ENCODE peak calls at places on chromosomes 1 and 21, in five cellular contexts. One of them, this sample, is unnamed.

GRCh38 chr1:94679336-94680007 is 137.9 kb upstream of the F3 start:
- DNase-seq in amygdala: no peak
- DNase-seq in activated CD8-positive, alpha-beta T cell treated with anti-CD3 and anti-CD28 coated beads for 36 hours: no peak
- DNase-seq in HT-29: no peak
- DNase-seq in fibroblast of lung: peak; percentile 46
- DNase-seq in this sample: no peak

GRCh38 chr1:99707535-99708142 is 58.8 kb downstream of the FRRS1 start:
- DNase-seq in activated CD8-positive, alpha-beta T cell treated with anti-CD3 and anti-CD28 coated beads for 36 hours: peak; percentile 82
- DNase-seq in HT-29: peak; percentile 80
- DNase-seq in amygdala: peak; percentile 22
- DNase-seq in fibroblast of lung: peak; percentile 49
- DNase-seq in this sample: no peak

GRCh38 chr1:19350566-19350965 is 38.4 kb downstream of the SLC66A1 start:
- DNase-seq in activated CD8-positive, alpha-beta T cell treated with anti-CD3 and anti-CD28 coated beads for 36 hours: no peak
- DNase-seq in fibroblast of lung: no peak
- DNase-seq in HT-29: no peak
- DNase-seq in amygdala: no peak
- DNase-seq in this sample: no peak

GRCh38 chr1:1421147-1421906 is at the start of gene ANKRD65:
- DNase-seq in activated CD8-positive, alpha-beta T cell treated with anti-CD3 and anti-CD28 coated beads for 36 hours: no peak
- DNase-seq in amygdala: peak; percentile 57
- DNase-seq in HT-29: no peak
- DNase-seq in fibroblast of lung: no peak
- DNase-seq in this sample: peak; percentile 47

GRCh38 chr21:28991861-28992525 is 684 bp downstream of the LTN1 start:
- DNase-seq in activated CD8-positive, alpha-beta T cell treated with anti-CD3 and anti-CD28 coated beads for 36 hours: no peak
- DNase-seq in amygdala: no peak
- DNase-seq in fibroblast of lung: no peak
- DNase-seq in HT-29: no peak
- DNase-seq in this sample: no peak

GRCh38 chr1:206809504-206810084 is 37.3 kb upstream of the IL10 start:
- DNase-seq in activated CD8-positive, alpha-beta T cell treated with anti-CD3 and anti-CD28 coated beads for 36 hours: peak; percentile 67
- DNase-seq in fibroblast of lung: peak; percentile 35
- DNase-seq in HT-29: peak; percentile 35
- DNase-seq in amygdala: no peak
- DNase-seq in this sample: peak; percentile 78

GRCh38 chr1:22745675-22746585 is 35.3 kb downstream of the EPHB2 start:
- DNase-seq in fibroblast of lung: peak; percentile 85
- DNase-seq in HT-29: peak; percentile 16
- DNase-seq in activated CD8-positive, alpha-beta T cell treated with anti-CD3 and anti-CD28 coated beads for 36 hours: no peak
- DNase-seq in amygdala: no peak
- DNase-seq in this sample: no peak

GRCh38 chr1:88035578-88035977 is 648.5 kb upstream of the PKN2 start:
- DNase-seq in activated CD8-positive, alpha-beta T cell treated with anti-CD3 and anti-CD28 coated beads for 36 hours: no peak
- DNase-seq in HT-29: no peak
- DNase-seq in amygdala: no peak
- DNase-seq in fibroblast of lung: no peak
- DNase-seq in this sample: no peak

GRCh38 chr1:92465256-92465647 is 21.5 kb downstream of the GFI1 start:
- DNase-seq in activated CD8-positive, alpha-beta T cell treated with anti-CD3 and anti-CD28 coated beads for 36 hours: no peak
- DNase-seq in HT-29: no peak
- DNase-seq in amygdala: no peak
- DNase-seq in fibroblast of lung: no peak
- DNase-seq in this sample: no peak

GRCh38 chr1:6646499-6647148 is 22.0 kb downstream of the THAP3 start:
- DNase-seq in activated CD8-positive, alpha-beta T cell treated with anti-CD3 and anti-CD28 coated beads for 36 hours: peak; percentile 33
- DNase-seq in fibroblast of lung: peak; percentile 37
- DNase-seq in amygdala: no peak
- DNase-seq in HT-29: peak; percentile 55
- DNase-seq in this sample: peak; percentile 61

GRCh38 chr1:53062731-53063591 is 948 bp downstream of the PODN start:
- DNase-seq in amygdala: no peak
- DNase-seq in activated CD8-positive, alpha-beta T cell treated with anti-CD3 and anti-CD28 coated beads for 36 hours: no peak
- DNase-seq in fibroblast of lung: no peak
- DNase-seq in HT-29: no peak
- DNase-seq in this sample: no peak

GRCh38 chr1:25642710-25643109 is 26.1 kb downstream of the MAN1C1 start:
- DNase-seq in fibroblast of lung: peak; percentile 44
- DNase-seq in amygdala: no peak
- DNase-seq in HT-29: no peak
- DNase-seq in activated CD8-positive, alpha-beta T cell treated with anti-CD3 and anti-CD28 coated beads for 36 hours: peak; percentile 90
- DNase-seq in this sample: peak; percentile 88

GRCh38 chr21:43973634-43973955 is 38.5 kb upstream of the TRAPPC10 start:
- DNase-seq in activated CD8-positive, alpha-beta T cell treated with anti-CD3 and anti-CD28 coated beads for 36 hours: no peak
- DNase-seq in fibroblast of lung: no peak
- DNase-seq in HT-29: no peak
- DNase-seq in amygdala: no peak
- DNase-seq in this sample: no peak

GRCh38 chr1:163202833-163203451 is at the start of gene RGS5:
- DNase-seq in HT-29: no peak
- DNase-seq in activated CD8-positive, alpha-beta T cell treated with anti-CD3 and anti-CD28 coated beads for 36 hours: no peak
- DNase-seq in fibroblast of lung: peak; percentile 74
- DNase-seq in amygdala: no peak
- DNase-seq in this sample: no peak

GRCh38 chr1:153548722-153549695 is at the start of gene S100A3:
- DNase-seq in amygdala: no peak
- DNase-seq in activated CD8-positive, alpha-beta T cell treated with anti-CD3 and anti-CD28 coated beads for 36 hours: no peak
- DNase-seq in fibroblast of lung: peak; percentile 90
- DNase-seq in HT-29: peak; percentile 45
- DNase-seq in this sample: no peak

GRCh38 chr1:211393203-211393602 is 66.6 kb downstream of the TRAF5 start:
- DNase-seq in fibroblast of lung: no peak
- DNase-seq in activated CD8-positive, alpha-beta T cell treated with anti-CD3 and anti-CD28 coated beads for 36 hours: no peak
- DNase-seq in amygdala: no peak
- DNase-seq in HT-29: no peak
- DNase-seq in this sample: no peak

GRCh38 chr1:157472302-157472701 is 80.0 kb downstream of the FCRL5 start:
- DNase-seq in fibroblast of lung: no peak
- DNase-seq in activated CD8-positive, alpha-beta T cell treated with anti-CD3 and anti-CD28 coated beads for 36 hours: no peak
- DNase-seq in HT-29: peak; percentile 51
- DNase-seq in amygdala: no peak
- DNase-seq in this sample: no peak

GRCh38 chr1:186950547-186950946 is 121.8 kb downstream of the PLA2G4A start:
- DNase-seq in HT-29: peak; percentile 81
- DNase-seq in fibroblast of lung: peak; percentile 61
- DNase-seq in activated CD8-positive, alpha-beta T cell treated with anti-CD3 and anti-CD28 coated beads for 36 hours: no peak
- DNase-seq in amygdala: no peak
- DNase-seq in this sample: no peak

GRCh38 chr21:35697321-35697808 is 363.0 kb downstream of the SETD4 start:
- DNase-seq in activated CD8-positive, alpha-beta T cell treated with anti-CD3 and anti-CD28 coated beads for 36 hours: peak; percentile 9
- DNase-seq in fibroblast of lung: peak; percentile 46
- DNase-seq in HT-29: no peak
- DNase-seq in amygdala: peak; percentile 18
- DNase-seq in this sample: no peak

GRCh38 chr1:174795806-174796205 is 203.9 kb upstream of the CACYBP start:
- DNase-seq in fibroblast of lung: peak; percentile 78
- DNase-seq in activated CD8-positive, alpha-beta T cell treated with anti-CD3 and anti-CD28 coated beads for 36 hours: no peak
- DNase-seq in amygdala: no peak
- DNase-seq in HT-29: no peak
- DNase-seq in this sample: no peak

GRCh38 chr1:198788561-198789064 is 149.8 kb downstream of the PTPRC start:
- DNase-seq in activated CD8-positive, alpha-beta T cell treated with anti-CD3 and anti-CD28 coated beads for 36 hours: peak; percentile 56
- DNase-seq in HT-29: peak; percentile 42
- DNase-seq in amygdala: no peak
- DNase-seq in fibroblast of lung: peak; percentile 7
- DNase-seq in this sample: peak; percentile 20

GRCh38 chr1:176949033-176949662 is 215.4 kb downstream of the ASTN1 start:
- DNase-seq in fibroblast of lung: peak; percentile 29
- DNase-seq in amygdala: no peak
- DNase-seq in HT-29: peak; percentile 72
- DNase-seq in activated CD8-positive, alpha-beta T cell treated with anti-CD3 and anti-CD28 coated beads for 36 hours: peak; percentile 46
- DNase-seq in this sample: no peak

GRCh38 chr1:93346472-93346991 is 825 bp downstream of the DR1 start:
- DNase-seq in amygdala: no peak
- DNase-seq in activated CD8-positive, alpha-beta T cell treated with anti-CD3 and anti-CD28 coated beads for 36 hours: peak; percentile 58
- DNase-seq in fibroblast of lung: peak; percentile 30
- DNase-seq in HT-29: peak; percentile 62
- DNase-seq in this sample: peak; percentile 2

GRCh38 chr1:113390871-113391642 is 742 bp downstream of the MAGI3 start:
- DNase-seq in amygdala: peak; percentile 38
- DNase-seq in fibroblast of lung: no peak
- DNase-seq in activated CD8-positive, alpha-beta T cell treated with anti-CD3 and anti-CD28 coated beads for 36 hours: peak; percentile 59
- DNase-seq in HT-29: peak; percentile 60
- DNase-seq in this sample: peak; percentile 43

GRCh38 chr1:33578557-33579448 is 106.4 kb downstream of the ZSCAN20 start:
- DNase-seq in fibroblast of lung: no peak
- DNase-seq in activated CD8-positive, alpha-beta T cell treated with anti-CD3 and anti-CD28 coated beads for 36 hours: no peak
- DNase-seq in HT-29: no peak
- DNase-seq in amygdala: no peak
- DNase-seq in this sample: no peak

GRCh38 chr1:235918032-235918431 is 51.3 kb upstream of the LYST start:
- DNase-seq in fibroblast of lung: no peak
- DNase-seq in HT-29: no peak
- DNase-seq in amygdala: no peak
- DNase-seq in activated CD8-positive, alpha-beta T cell treated with anti-CD3 and anti-CD28 coated beads for 36 hours: no peak
- DNase-seq in this sample: no peak

GRCh38 chr1:59738152-59738551 is 76.6 kb upstream of the HOOK1 start:
- DNase-seq in HT-29: peak; percentile 34
- DNase-seq in amygdala: no peak
- DNase-seq in fibroblast of lung: peak; percentile 78
- DNase-seq in activated CD8-positive, alpha-beta T cell treated with anti-CD3 and anti-CD28 coated beads for 36 hours: no peak
- DNase-seq in this sample: no peak

GRCh38 chr1:10074059-10074854 is 41.5 kb downstream of the UBE4B start:
- DNase-seq in amygdala: peak; percentile 13
- DNase-seq in HT-29: no peak
- DNase-seq in fibroblast of lung: peak; percentile 98
- DNase-seq in activated CD8-positive, alpha-beta T cell treated with anti-CD3 and anti-CD28 coated beads for 36 hours: peak; percentile 89
- DNase-seq in this sample: no peak

GRCh38 chr21:41923641-41924342 is 30.0 kb downstream of the C2CD2 start:
- DNase-seq in activated CD8-positive, alpha-beta T cell treated with anti-CD3 and anti-CD28 coated beads for 36 hours: peak; percentile 32
- DNase-seq in HT-29: no peak
- DNase-seq in amygdala: no peak
- DNase-seq in fibroblast of lung: peak; percentile 80
- DNase-seq in this sample: no peak

GRCh38 chr1:38027201-38028104 is 14.9 kb downstream of the UTP11 start:
- DNase-seq in fibroblast of lung: no peak
- DNase-seq in amygdala: no peak
- DNase-seq in activated CD8-positive, alpha-beta T cell treated with anti-CD3 and anti-CD28 coated beads for 36 hours: no peak
- DNase-seq in HT-29: no peak
- DNase-seq in this sample: no peak

GRCh38 chr1:242198421-242198820 is 199.5 kb upstream of the MAP1LC3C start:
- DNase-seq in activated CD8-positive, alpha-beta T cell treated with anti-CD3 and anti-CD28 coated beads for 36 hours: no peak
- DNase-seq in amygdala: no peak
- DNase-seq in HT-29: no peak
- DNase-seq in fibroblast of lung: no peak
- DNase-seq in this sample: no peak

GRCh38 chr21:15031790-15032357 is 32.9 kb downstream of the NRIP1 start:
- DNase-seq in HT-29: no peak
- DNase-seq in fibroblast of lung: peak; percentile 92
- DNase-seq in activated CD8-positive, alpha-beta T cell treated with anti-CD3 and anti-CD28 coated beads for 36 hours: no peak
- DNase-seq in amygdala: no peak
- DNase-seq in this sample: no peak

GRCh38 chr1:229857585-229857984 is 209.5 kb upstream of the GALNT2 start:
- DNase-seq in HT-29: no peak
- DNase-seq in amygdala: no peak
- DNase-seq in fibroblast of lung: peak; percentile 42
- DNase-seq in activated CD8-positive, alpha-beta T cell treated with anti-CD3 and anti-CD28 coated beads for 36 hours: no peak
- DNase-seq in this sample: no peak

GRCh38 chr1:147849097-147849873 is 53.3 kb upstream of the GJA8 start:
- DNase-seq in activated CD8-positive, alpha-beta T cell treated with anti-CD3 and anti-CD28 coated beads for 36 hours: no peak
- DNase-seq in amygdala: no peak
- DNase-seq in fibroblast of lung: peak; percentile 34
- DNase-seq in HT-29: no peak
- DNase-seq in this sample: no peak

This sample was measured in naive thymus-derived CD8-positive, alpha-beta T cell.